ENCODE peak calls at places on chromosomes 2 and 18, in eight cellular contexts. X is spleen; I is ELF-1; O is fibroblast of lung; U is HCT116; C is HuH-7; R is smooth muscle cell of the brain vasculature; E is activated naive CD4-positive, alpha-beta T cell treated with anti-CD3 and anti-CD28 coated beads, Interleukin-2, amount 10 ng/mL, durations not matched to agents 7 days and 5 days. F is an unnamed sample.

GRCh38 chr2:170714156-170715061 is 728 bp upstream of the SP5 start:
- DNase-seq in X (no peak), I (peak; percentile 64), O (no peak), U (no peak), C (peak; percentile 94), R (no peak), E (peak; percentile 34), F (peak; percentile 80)

GRCh38 chr2:234939576-234939975 is 12.2 kb upstream of the SH3BP4 start:
- DNase-seq in X (no peak), I (no peak), O (peak; percentile 71), U (no peak), C (no peak), R (no peak), E (no peak), F (no peak)

GRCh38 chr2:17190527-17190926 is 327.7 kb downstream of the RAD51AP2 start:
- DNase-seq in X (no peak), I (no peak), O (no peak), U (no peak), C (no peak), R (no peak), E (no peak), F (no peak)

GRCh38 chr2:123609077-123609476 is 416.0 kb upstream of the CNTNAP5 start:
- DNase-seq in X (no peak), I (peak; percentile 1), O (no peak), U (no peak), C (no peak), R (no peak), E (no peak), F (no peak)

GRCh38 chr2:190420822-190421221 is 12.7 kb downstream of the MFSD6 start:
- DNase-seq in X (no peak), I (no peak), O (no peak), U (no peak), C (no peak), R (no peak), E (no peak), F (no peak)

GRCh38 chr2:219418155-219418569 is at the start of gene DES:
- DNase-seq in X (no peak), I (peak; percentile 48), O (peak; percentile 28), U (no peak), C (no peak), R (no peak), E (no peak), F (no peak)

GRCh38 chr2:121184248-121184862 is 100.6 kb downstream of the TFCP2L1 start:
- DNase-seq in X (no peak), I (no peak), O (no peak), U (no peak), C (no peak), R (no peak), E (no peak), F (no peak)

GRCh38 chr2:6358985-6359384 is 506.7 kb downstream of the CMPK2 start:
- DNase-seq in X (no peak), I (no peak), O (no peak), U (no peak), C (no peak), R (no peak), E (no peak), F (no peak)

GRCh38 chr18:6022089-6022444 is 126.7 kb upstream of the TMEM200C start:
- DNase-seq in X (no peak), I (no peak), O (peak; percentile 77), U (no peak), C (no peak), R (no peak), E (no peak), F (no peak)

GRCh38 chr2:113277474-113278072 is 1.1 kb downstream of the PAX8 start:
- DNase-seq in X (no peak), I (peak; percentile 59), O (peak; percentile 9), U (no peak), C (no peak), R (no peak), E (no peak), F (no peak)

GRCh38 chr2:108347786-108348185 is 30.0 kb upstream of the SULT1C4 start:
- DNase-seq in X (no peak), I (no peak), O (no peak), U (no peak), C (no peak), R (no peak), E (no peak), F (no peak)

GRCh38 chr2:190607657-190608357 is 41.1 kb upstream of the NAB1 start:
- DNase-seq in X (no peak), I (no peak), O (peak; percentile 89), U (peak; percentile 91), C (no peak), R (no peak), E (no peak), F (no peak)

GRCh38 chr18:5768454-5768853 is 126.9 kb downstream of the TMEM200C start:
- DNase-seq in X (no peak), I (no peak), O (no peak), U (no peak), C (no peak), R (no peak), E (no peak), F (no peak)

GRCh38 chr2:7037340-7038333 is 120.4 kb downstream of the RNF144A start:
- DNase-seq in X (peak; percentile 89), I (peak; percentile 73), O (peak; percentile 50), U (peak; percentile 10), C (peak; percentile 64), R (peak; percentile 33), E (peak; percentile 60), F (peak; percentile 74)

GRCh38 chr2:33373986-33374385 is 102.5 kb upstream of the RASGRP3 start:
- DNase-seq in X (no peak), I (no peak), O (peak; percentile 71), U (no peak), C (no peak), R (no peak), E (no peak), F (no peak)

GRCh38 chr18:51098513-51098912 is 68.5 kb downstream of the SMAD4 start:
- DNase-seq in X (no peak), I (no peak), O (no peak), U (no peak), C (no peak), R (no peak), E (no peak), F (no peak)

GRCh38 chr18:9712606-9713005 is 4.5 kb downstream of the RAB31 start:
- DNase-seq in X (no peak), I (no peak), O (no peak), U (no peak), C (no peak), R (no peak), E (no peak), F (no peak)

F was measured in Peyer's patch.